ENCODE peak calls at places on chromosomes 12 and 14, in five cellular contexts. A is activated CD4-positive, alpha-beta T cell treated with anti-CD3 and anti-CD28 coated beads, Interleukin-2, amount 50 U/mL, for 4 hours; H is neural progenitor cell; I is germinal center; U is GM10248. L is an unnamed sample.

GRCh38 chr12:26034371-26035142 is 76.1 kb downstream of the RASSF8 start:
- DNase-seq in A (no peak), H (no peak), I (no peak), U (no peak), L (peak)

GRCh38 chr12:33706927-33707326 is 267.3 kb upstream of the SYT10 start:
- DNase-seq in A (no peak), H (no peak), I (no peak), U (no peak), L (no peak)

GRCh38 chr12:57224973-57225679 is 4.4 kb upstream of the SHMT2 start:
- DNase-seq in A (peak), H (peak), I (peak), U (peak), L (no peak)

GRCh38 chr14:53444677-53445312 is 291.7 kb upstream of the DDHD1 start:
- DNase-seq in A (no peak), H (no peak), I (no peak), U (no peak), L (no peak)

GRCh38 chr12:69042970-69043369 is 110.0 kb upstream of the CPM start:
- DNase-seq in A (no peak), H (no peak), I (no peak), U (no peak), L (no peak)

GRCh38 chr14:100313045-100313400 is 6.8 kb upstream of the SLC25A29 start:
- DNase-seq in A (no peak), H (no peak), I (no peak), U (no peak), L (no peak)

GRCh38 chr14:96066976-96067375 is 27.8 kb downstream of the C14orf132 start:
- DNase-seq in A (no peak), H (no peak), I (no peak), U (no peak), L (no peak)

GRCh38 chr12:13534645-13535398 is 338.3 kb downstream of the EMP1 start:
- DNase-seq in A (no peak), H (peak), I (peak), U (peak), L (peak)

GRCh38 chr12:22879203-22879602 is 254.2 kb downstream of the ETNK1 start:
- DNase-seq in A (no peak), H (no peak), I (no peak), U (no peak), L (no peak)

GRCh38 chr12:15011162-15011561 is 38.3 kb downstream of the PDE6H start:
- DNase-seq in A (no peak), H (no peak), I (no peak), U (no peak), L (no peak)

GRCh38 chr12:29103539-29103974 is 45.5 kb upstream of the FAR2 start:
- DNase-seq in A (peak), H (no peak), I (no peak), U (peak), L (no peak)

GRCh38 chr12:10717410-10717809 is 5.7 kb downstream of the YBX3 start:
- DNase-seq in A (no peak), H (peak), I (no peak), U (no peak), L (peak)

GRCh38 chr12:4857472-4858291 is 52.0 kb upstream of the KCNA1 start:
- DNase-seq in A (peak), H (peak), I (peak), U (peak), L (peak)

GRCh38 chr12:46843811-46844210 is 18.0 kb upstream of the SLC38A4 start:
- DNase-seq in A (no peak), H (no peak), I (no peak), U (no peak), L (no peak)

GRCh38 chr12:47024463-47024862 is 55.0 kb upstream of the PCED1B start:
- DNase-seq in A (no peak), H (no peak), I (no peak), U (no peak), L (peak)

GRCh38 chr14:34120185-34120977 is 169.5 kb upstream of the EGLN3 start:
- DNase-seq in A (no peak), H (peak), I (no peak), U (no peak), L (no peak)

GRCh38 chr14:24741871-24742270 is 107.9 kb upstream of the GZMB start:
- DNase-seq in A (no peak), H (no peak), I (no peak), U (no peak), L (peak)

GRCh38 chr14:32201816-32202467 is at the start of gene RNU6-7:
- DNase-seq in A (no peak), H (peak), I (no peak), U (no peak), L (peak)

GRCh38 chr12:131077931-131078391 is 124.3 kb downstream of the ADGRD1 start:
- DNase-seq in A (no peak), H (no peak), I (no peak), U (no peak), L (no peak)

L was measured in fibroblast of lung.